ENCODE peak calls at places on chromosomes 6 and 20, in seven cellular contexts. G is upper lobe of right lung, A is WTC11, D is right lobe of liver, C is H1, I is prostate gland, Y is left lung. K is an unnamed sample.

GRCh38 chr20:19947611-19948264 is 69.4 kb upstream of the NAA20 start:
- DNase-seq in G (no peak), Y (no peak), A (peak; percentile 47), D (no peak), C (no peak), I (no peak), K (peak; percentile 16)

GRCh38 chr6:6646384-6646783 is 57.9 kb downstream of the LY86 start:
- DNase-seq in C (no peak), A (no peak), I (no peak), G (no peak), Y (no peak), D (no peak), K (no peak)

GRCh38 chr20:56975838-56976237 is 290.6 kb downstream of the BMP7 start:
- DNase-seq in G (no peak), D (no peak), I (no peak), Y (no peak), A (no peak), C (no peak), K (no peak)

GRCh38 chr20:62409935-62410741 is 3.1 kb upstream of the CABLES2 start:
- DNase-seq in A (peak; percentile 76), D (no peak), I (peak; percentile 46), Y (peak; percentile 66), C (peak; percentile 85), G (peak; percentile 84), K (peak; percentile 15)

GRCh38 chr20:48189177-48189576 is 403.9 kb upstream of the SULF2 start:
- DNase-seq in A (peak; percentile 34), C (no peak), D (no peak), G (no peak), Y (no peak), I (peak; percentile 34), K (no peak)

GRCh38 chr6:12222405-12223366 is 67.5 kb upstream of the EDN1 start:
- DNase-seq in A (no peak), D (no peak), Y (no peak), I (peak; percentile 52), C (no peak), G (no peak), K (no peak)

GRCh38 chr6:127857051-127857637 is 43.7 kb downstream of the THEMIS start:
- DNase-seq in A (no peak), Y (no peak), G (no peak), D (no peak), I (no peak), C (no peak), K (no peak)

GRCh38 chr6:31697555-31697954 is 5.6 kb downstream of the ABHD16A start:
- DNase-seq in G (no peak), A (no peak), C (no peak), Y (no peak), D (no peak), I (no peak), K (no peak)

GRCh38 chr20:8951136-8951535 is 117.8 kb upstream of the PLCB4 start:
- DNase-seq in I (no peak), A (no peak), G (no peak), C (no peak), Y (no peak), D (no peak), K (no peak)

GRCh38 chr20:17226410-17227198 is at the start of gene PCSK2:
- DNase-seq in D (no peak), I (no peak), Y (peak; percentile 43), G (peak; percentile 82), C (peak; percentile 88), A (peak; percentile 90), K (no peak)

GRCh38 chr6:127851197-127851596 is 49.7 kb downstream of the THEMIS start:
- DNase-seq in G (no peak), A (no peak), D (no peak), Y (no peak), C (no peak), I (no peak), K (peak; percentile 52)

GRCh38 chr6:135013211-135013610 is 41.4 kb downstream of the HBS1L start:
- DNase-seq in D (no peak), I (no peak), A (no peak), G (no peak), Y (no peak), C (no peak), K (no peak)

GRCh38 chr6:150391414-150391813 is 22.6 kb downstream of the IYD start:
- DNase-seq in D (no peak), Y (no peak), A (no peak), C (no peak), G (no peak), I (no peak), K (no peak)

GRCh38 chr6:4573958-4574481 is 202.2 kb upstream of the CDYL start:
- DNase-seq in C (no peak), Y (no peak), A (no peak), I (no peak), G (no peak), D (no peak), K (no peak)

GRCh38 chr6:51855310-51856082 is 231.9 kb downstream of the PKHD1 start:
- DNase-seq in G (no peak), C (no peak), I (peak; percentile 36), D (no peak), A (peak; percentile 23), Y (no peak), K (peak; percentile 29)

GRCh38 chr6:136655251-136656014 is 105.2 kb upstream of the MAP7 start:
- DNase-seq in D (no peak), I (no peak), G (no peak), Y (no peak), C (no peak), A (no peak), K (no peak)

GRCh38 chr20:61896058-61896961 is 169.4 kb downstream of the TAF4 start:
- DNase-seq in A (peak; percentile 74), G (no peak), Y (no peak), C (peak; percentile 82), I (no peak), D (peak; percentile 47), K (peak; percentile 17)

GRCh38 chr6:48067148-48067709 is 43.8 kb downstream of the PTCHD4 start:
- DNase-seq in I (no peak), D (no peak), Y (no peak), G (no peak), C (no peak), A (no peak), K (no peak)

GRCh38 chr6:149895702-149896310 is 2.1 kb downstream of the RAET1E start:
- DNase-seq in G (no peak), D (peak; percentile 46), Y (peak; percentile 53), I (peak; percentile 24), A (no peak), C (no peak), K (peak; percentile 72)

GRCh38 chr6:160102956-160103824 is 18.4 kb upstream of the SLC22A1 start:
- DNase-seq in G (peak; percentile 46), I (no peak), D (no peak), A (peak; percentile 55), C (peak; percentile 67), Y (no peak), K (peak; percentile 36)

GRCh38 chr20:60057123-60057865 is 99.1 kb downstream of the CDH26 start:
- DNase-seq in D (no peak), C (peak; percentile 80), A (peak; percentile 69), G (no peak), Y (peak; percentile 61), I (peak; percentile 63), K (peak; percentile 61)

GRCh38 chr6:132716238-132716637 is 2.4 kb upstream of the VNN1 start:
- DNase-seq in C (no peak), D (peak; percentile 34), G (no peak), A (no peak), Y (no peak), I (no peak), K (no peak)

GRCh38 chr6:132714160-132714559 is 305 bp upstream of the VNN1 start:
- DNase-seq in C (no peak), I (no peak), A (no peak), Y (no peak), G (no peak), D (no peak), K (no peak)

GRCh38 chr6:132712366-132712765 is 1.5 kb downstream of the VNN1 start:
- DNase-seq in G (no peak), D (no peak), I (no peak), A (no peak), Y (no peak), C (no peak), K (peak; percentile 43)

GRCh38 chr6:132713355-132714134 is at the start of gene VNN1:
- DNase-seq in G (no peak), Y (peak; percentile 44), I (no peak), A (no peak), C (no peak), D (peak; percentile 49), K (no peak)

GRCh38 chr6:132715204-132715603 is 1.3 kb upstream of the VNN1 start:
- DNase-seq in I (peak; percentile 22), G (no peak), Y (no peak), C (peak; percentile 54), D (peak; percentile 71), A (peak; percentile 66), K (peak; percentile 71)
- TF ChIP-seq CTCF in I (no peak), G (peak; percentile 18), Y (no peak), C (peak; percentile 55), D (peak; percentile 36), A (no peak), K (peak; percentile 69)

GRCh38 chr6:73123632-73124329 is 101.5 kb downstream of the KHDC1L start:
- DNase-seq in G (no peak), A (no peak), I (no peak), C (no peak), D (no peak), Y (no peak), K (no peak)

GRCh38 chr6:73116330-73116729 is 109.0 kb downstream of the KHDC1L start:
- DNase-seq in Y (no peak), G (no peak), D (no peak), A (no peak), C (no peak), I (no peak), K (no peak)

GRCh38 chr6:73121421-73121993 is 103.8 kb downstream of the KHDC1L start:
- DNase-seq in I (no peak), A (no peak), G (no peak), Y (no peak), C (no peak), D (no peak), K (peak; percentile 65)
- TF ChIP-seq CTCF in I (no peak), A (no peak), G (no peak), Y (no peak), C (no peak), D (no peak), K (peak; percentile 65)

DNA sequence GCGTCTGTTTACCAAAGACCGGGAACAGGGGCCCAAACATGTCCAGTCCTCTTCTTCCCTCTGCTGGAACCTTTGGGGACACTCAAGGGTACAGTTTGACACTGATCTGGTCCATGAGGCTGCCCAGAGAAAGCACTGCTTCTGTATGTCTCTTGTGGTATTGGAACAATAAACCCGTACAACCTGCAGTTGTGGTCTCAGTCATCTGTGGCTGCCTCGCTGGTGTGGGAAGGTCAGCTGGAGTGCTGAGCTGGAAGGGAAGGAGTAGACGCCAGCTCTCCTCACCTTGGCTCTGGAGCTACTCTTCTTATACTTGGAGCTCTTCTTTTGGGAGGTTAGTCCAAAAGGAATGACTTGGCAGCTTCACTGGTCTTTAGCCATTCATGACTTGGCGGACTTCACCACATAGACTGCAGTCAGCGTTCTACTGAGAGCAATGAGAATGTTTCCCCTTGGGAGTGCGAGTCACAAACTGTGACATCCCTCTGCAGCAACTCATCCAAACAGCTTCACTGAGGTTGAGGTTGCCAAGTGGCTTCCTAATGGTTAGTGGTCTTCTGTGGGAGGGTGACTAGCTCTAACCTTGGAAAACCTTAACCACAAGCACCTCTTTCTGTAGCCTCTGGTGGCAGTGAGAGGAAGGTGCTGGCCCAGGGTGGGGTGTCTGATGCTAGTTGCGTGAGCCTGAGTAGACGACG is 81.2 kb downstream of the ASXL1 start:
- DNase-seq in C (no peak), Y (no peak), G (no peak), A (no peak), I (no peak), D (no peak), K (peak; percentile 87)
- TF ChIP-seq CTCF in C (no peak), Y (no peak), G (no peak), A (no peak), I (no peak), D (no peak), K (peak; percentile 31)

GRCh38 chr6:90691823-90692222 is 105.0 kb upstream of the MAP3K7 start:
- DNase-seq in G (no peak), Y (no peak), I (no peak), C (no peak), A (peak; percentile 22), D (no peak), K (no peak)
- TF ChIP-seq CTCF in G (peak; percentile 15), Y (no peak), I (no peak), C (no peak), A (peak; percentile 28), D (no peak), K (peak; percentile 17)

K was measured in HFFc6.